ENCODE peak calls at places on chromosomes 2 and 18, in seven cellular contexts. F is activated CD4-positive, alpha-beta T cell treated with anti-CD3 and anti-CD28 coated beads, Interleukin-2, amount 10 ng/mL, durations not matched to agents 7 days and 5 days; W is AG08396; D is Karpas-422; M is colonic mucosa; B is HT-29; I is cardiac fibroblast. C is an unnamed sample.

GRCh38 chr18:41347057-41347456 is 608.0 kb upstream of the PIK3C3 start:
- DNase-seq in I (peak), F (no peak), M (no peak), W (no peak), D (no peak), B (no peak), C (no peak)

GRCh38 chr18:75159238-75159518 is 49.8 kb downstream of the PTGR3 start:
- DNase-seq in D (no peak), F (no peak), W (no peak), B (no peak), I (no peak), M (no peak), C (no peak)

GRCh38 chr2:33337385-33337784 is 139.1 kb upstream of the RASGRP3 start:
- DNase-seq in M (no peak), F (no peak), I (no peak), W (no peak), D (no peak), B (no peak), C (no peak)

GRCh38 chr2:186098821-186099220 is 360.2 kb downstream of the FSIP2 start:
- DNase-seq in B (no peak), W (no peak), M (no peak), I (no peak), F (no peak), D (no peak), C (no peak)

GRCh38 chr2:179031731-179032408 is 18.1 kb downstream of the CCDC141 start:
- DNase-seq in F (peak), D (no peak), M (no peak), W (no peak), I (no peak), B (no peak), C (peak)

GRCh38 chr2:1863386-1863785 is 119.1 kb upstream of the PXDN start:
- DNase-seq in B (no peak), F (no peak), D (no peak), W (no peak), M (no peak), I (no peak), C (no peak)

GRCh38 chr2:216465580-216466197 is 33.0 kb upstream of the RPL37A start:
- DNase-seq in I (no peak), M (no peak), B (no peak), W (no peak), D (no peak), F (no peak), C (no peak)

GRCh38 chr2:220143336-220143735 is 515.9 kb downstream of the SLC4A3 start:
- DNase-seq in B (no peak), W (peak), M (no peak), F (no peak), I (peak), D (no peak), C (no peak)

GRCh38 chr2:67234443-67234842 is 162.7 kb upstream of the ETAA1 start:
- DNase-seq in I (peak), W (peak), D (peak), M (no peak), F (no peak), B (peak), C (no peak)

GRCh38 chr2:190996338-190996946 is 17.5 kb downstream of the STAT1 start:
- DNase-seq in W (peak), D (peak), M (no peak), I (peak), F (peak), B (peak), C (peak)

GRCh38 chr2:218229851-218230250 is 12.9 kb downstream of the ARPC2 start:
- DNase-seq in B (no peak), W (no peak), F (no peak), M (peak), D (no peak), I (peak), C (peak)

GRCh38 chr2:676647-677055 is 555 bp downstream of the TMEM18 start:
- DNase-seq in W (peak), D (peak), B (peak), I (peak), M (peak), F (peak), C (peak)

GRCh38 chr18:36539674-36540073 is 242.2 kb downstream of the FHOD3 start:
- DNase-seq in W (no peak), F (no peak), B (no peak), M (no peak), I (no peak), D (no peak), C (no peak)

GRCh38 chr2:176638167-176639015 is 369.1 kb downstream of the MTX2 start:
- DNase-seq in I (peak), M (peak), W (peak), F (peak), B (peak), D (peak), C (no peak)

GRCh38 chr2:216634317-216635148 is 1.3 kb downstream of the IGFBP2 start:
- DNase-seq in I (no peak), B (no peak), D (no peak), W (no peak), M (no peak), F (no peak), C (peak)

GRCh38 chr2:24360050-24360962 is at the start of gene ITSN2:
- DNase-seq in B (peak), W (peak), M (peak), D (peak), I (peak), F (peak), C (peak)

GRCh38 chr2:54401592-54401991 is 54.5 kb upstream of the SPTBN1 start:
- DNase-seq in F (no peak), I (no peak), W (no peak), M (no peak), B (no peak), D (no peak), C (no peak)

GRCh38 chr2:213751446-213751845 is 467.2 kb downstream of the SPAG16 start:
- DNase-seq in I (no peak), M (no peak), F (no peak), W (no peak), B (no peak), D (no peak), C (no peak)

GRCh38 chr18:24764766-24765165 is 304.3 kb downstream of the HRH4 start:
- DNase-seq in D (no peak), I (no peak), M (no peak), F (no peak), W (no peak), B (no peak), C (no peak)

GRCh38 chr2:96764253-96764637 is 3.5 kb downstream of the CNNM4 start:
- DNase-seq in F (no peak), B (no peak), M (no peak), D (peak), I (no peak), W (no peak), C (no peak)

GRCh38 chr2:111032721-111033532 is 87.8 kb upstream of the BCL2L11 start:
- DNase-seq in I (no peak), F (no peak), D (no peak), B (peak), W (no peak), M (peak), C (no peak)

GRCh38 chr18:50456285-50456684 is 81.4 kb downstream of the SKA1 start:
- DNase-seq in M (no peak), F (no peak), I (no peak), W (no peak), D (no peak), B (no peak), C (no peak)

GRCh38 chr2:37671013-37671815 is at the start of gene CDC42EP3:
- DNase-seq in M (peak), B (peak), D (peak), F (peak), I (peak), W (peak), C (peak)

GRCh38 chr2:11250400-11251277 is 93.8 kb downstream of the ROCK2 start:
- DNase-seq in I (peak), W (no peak), M (no peak), B (no peak), F (no peak), D (no peak), C (no peak)

GRCh38 chr2:130796280-130796679 is 40.4 kb upstream of the ARHGEF4 start:
- DNase-seq in W (no peak), F (no peak), D (no peak), I (no peak), M (no peak), B (no peak), C (no peak)

GRCh38 chr2:173590278-173590811 is 235.7 kb downstream of the CDCA7 start:
- DNase-seq in M (peak), I (peak), D (no peak), F (no peak), W (peak), B (peak), C (no peak)

GRCh38 chr18:8797206-8797605 is 91.8 kb downstream of the MTCL1 start:
- DNase-seq in D (no peak), W (no peak), M (peak), I (no peak), B (peak), F (no peak), C (no peak)

GRCh38 chr18:49161627-49162026 is 210.9 kb upstream of the SMAD7 start:
- DNase-seq in M (no peak), D (no peak), B (no peak), F (peak), I (peak), W (peak), C (peak)

GRCh38 chr2:165870346-165870745 is 76.3 kb upstream of the GALNT3 start:
- DNase-seq in F (no peak), I (no peak), W (no peak), M (no peak), D (no peak), B (peak), C (no peak)

GRCh38 chr2:39160982-39161381 is 40.1 kb upstream of the SOS1 start:
- DNase-seq in B (no peak), F (no peak), W (no peak), M (no peak), I (peak), D (no peak), C (no peak)

GRCh38 chr2:147636238-147636887 is 208.5 kb upstream of the ACVR2A start:
- DNase-seq in D (no peak), M (no peak), B (peak), W (peak), F (no peak), I (peak), C (no peak)

GRCh38 chr2:240705204-240705781 is 13.6 kb downstream of the AQP12A start:
- DNase-seq in M (no peak), F (peak), W (no peak), I (no peak), D (no peak), B (no peak), C (peak)

GRCh38 chr2:14199040-14199439 is 433.5 kb upstream of the LRATD1 start:
- DNase-seq in B (no peak), F (no peak), D (no peak), M (no peak), I (no peak), W (no peak), C (no peak)

GRCh38 chr18:34457761-34458160 is 233.0 kb upstream of the NOL4 start:
- DNase-seq in I (no peak), F (no peak), B (no peak), W (no peak), M (no peak), D (no peak), C (no peak)

GRCh38 chr18:22463076-22463475 is 45.4 kb upstream of the CTAGE1 start:
- DNase-seq in D (no peak), W (no peak), F (no peak), I (no peak), B (no peak), M (no peak), C (no peak)

C was measured in DND-41.